ENCODE peak calls at places on chromosomes 16 and 17, in eight cellular contexts. H, D, Q, L, U, P, X and F are unnamed samples.

GRCh38 chr17:49576121-49576905 is 642 bp downstream of the NXPH3 start:
- DNase-seq in H (no peak), D (peak; percentile 29), Q (peak; percentile 96), L (peak; percentile 76), U (no peak), P (peak; percentile 58), X (no peak), F (peak; percentile 66)

GRCh38 chr17:64983708-64984107 is 64.4 kb upstream of the LRRC37A3 start:
- DNase-seq in H (no peak), D (no peak), Q (peak; percentile 32), L (no peak), U (no peak), P (no peak), X (no peak), F (no peak)

GRCh38 chr17:7846063-7846735 is 8.7 kb upstream of the TMEM88 start:
- DNase-seq in H (no peak), D (no peak), Q (peak; percentile 40), L (no peak), U (no peak), P (no peak), X (no peak), F (peak; percentile 62)

GRCh38 chr17:79808763-79809529 is 12.1 kb upstream of the CBX8 start:
- DNase-seq in H (no peak), D (peak; percentile 73), Q (peak; percentile 90), L (no peak), U (peak; percentile 59), P (no peak), X (peak; percentile 65), F (no peak)

GRCh38 chr16:53334581-53334980 is 99.7 kb upstream of the RBL2 start:
- DNase-seq in H (no peak), D (no peak), Q (no peak), L (no peak), U (no peak), P (no peak), X (no peak), F (no peak)

GRCh38 chr16:11851301-11852091 is at the start of gene RSL1D1:
- DNase-seq in H (peak; percentile 71), D (peak; percentile 96), Q (peak; percentile 96), L (peak; percentile 93), U (peak; percentile 51), P (peak; percentile 93), X (peak; percentile 86), F (peak; percentile 95)

GRCh38 chr17:75623386-75623785 is 9.8 kb upstream of the SMIM5 start:
- DNase-seq in H (no peak), D (peak; percentile 42), Q (no peak), L (no peak), U (no peak), P (no peak), X (no peak), F (no peak)

GRCh38 chr16:11700264-11701029 is 32.2 kb downstream of the SNN start:
- DNase-seq in H (no peak), D (no peak), Q (no peak), L (no peak), U (no peak), P (no peak), X (peak; percentile 85), F (no peak)

GRCh38 chr17:64399071-64399766 is 8.6 kb upstream of the PECAM1 start:
- DNase-seq in H (no peak), D (peak; percentile 45), Q (no peak), L (peak; percentile 22), U (no peak), P (no peak), X (peak; percentile 33), F (no peak)

GRCh38 chr17:48494335-48494734 is 36.5 kb downstream of the HOXB1 start:
- DNase-seq in H (no peak), D (peak; percentile 71), Q (no peak), L (no peak), U (no peak), P (no peak), X (peak; percentile 60), F (no peak)

GRCh38 chr17:67862614-67863217 is 37.4 kb downstream of the BPTF start:
- DNase-seq in H (no peak), D (no peak), Q (no peak), L (no peak), U (no peak), P (no peak), X (no peak), F (no peak)

GRCh38 chr17:64491995-64492394 is 4.9 kb downstream of the POLG2 start:
- DNase-seq in H (no peak), D (peak; percentile 61), Q (no peak), L (no peak), U (no peak), P (no peak), X (peak; percentile 37), F (no peak)

GRCh38 chr17:61837175-61838051 is 25.9 kb downstream of the BRIP1 start:
- DNase-seq in H (no peak), D (peak; percentile 60), Q (peak; percentile 85), L (peak; percentile 50), U (peak; percentile 25), P (peak; percentile 46), X (peak; percentile 65), F (no peak)

GRCh38 chr17:2137342-2138098 is 82.6 kb downstream of the HIC1 start:
- DNase-seq in H (no peak), D (peak; percentile 63), Q (peak; percentile 94), L (no peak), U (no peak), P (no peak), X (peak; percentile 75), F (no peak)

GRCh38 chr17:77382356-77382911 is 241.7 kb downstream of the SEC14L1 start:
- DNase-seq in H (no peak), D (no peak), Q (peak; percentile 80), L (no peak), U (no peak), P (no peak), X (no peak), F (no peak)

GRCh38 chr16:72848759-72849664 is 198.9 kb downstream of the ZFHX3 start:
- DNase-seq in H (peak; percentile 76), D (peak; percentile 94), Q (peak; percentile 59), L (peak; percentile 93), U (peak; percentile 16), P (no peak), X (peak; percentile 78), F (peak; percentile 98)

GRCh38 chr17:78384479-78385175 is 6.2 kb downstream of the PGS1 start:
- DNase-seq in H (no peak), D (no peak), Q (no peak), L (no peak), U (no peak), P (no peak), X (no peak), F (no peak)